ENCODE peak calls at places on chromosomes 4 and X, in five cellular contexts. One of them, this sample, is unnamed.

GRCh38 chr4:187504974-187505797 is 490.4 kb upstream of the ZFP42 start:
- DNase-seq in pulmonary artery endothelial cell: no peak
- DNase-seq in COLO829: no peak
- DNase-seq in NCI-H2081: no peak
- DNase-seq in AG09309: no peak
- DNase-seq in this sample: peak

GRCh38 chrX:149950681-149951080 is 12.4 kb upstream of the EOLA2 start:
- DNase-seq in pulmonary artery endothelial cell: peak
- DNase-seq in COLO829: peak
- DNase-seq in NCI-H2081: no peak
- DNase-seq in AG09309: peak
- DNase-seq in this sample: peak

GRCh38 chrX:139834879-139835278 is 98.0 kb downstream of the ATP11C start:
- DNase-seq in pulmonary artery endothelial cell: no peak
- DNase-seq in COLO829: no peak
- DNase-seq in NCI-H2081: no peak
- DNase-seq in AG09309: no peak
- DNase-seq in this sample: peak

GRCh38 chrX:14095702-14096101 is 66.0 kb upstream of the GEMIN8 start:
- DNase-seq in pulmonary artery endothelial cell: peak
- DNase-seq in COLO829: peak
- DNase-seq in NCI-H2081: no peak
- DNase-seq in AG09309: peak
- DNase-seq in this sample: peak

GRCh38 chr4:3640587-3640962 is 108.4 kb upstream of the LRPAP1 start:
- DNase-seq in pulmonary artery endothelial cell: no peak
- DNase-seq in COLO829: peak
- DNase-seq in NCI-H2081: no peak
- DNase-seq in AG09309: no peak
- DNase-seq in this sample: peak

GRCh38 chrX:40199704-40200103 is 101.9 kb upstream of the BCOR start:
- DNase-seq in pulmonary artery endothelial cell: no peak
- DNase-seq in COLO829: no peak
- DNase-seq in NCI-H2081: no peak
- DNase-seq in AG09309: no peak
- DNase-seq in this sample: no peak

GRCh38 chr4:183828839-183829238 is 76.3 kb upstream of the STOX2 start:
- DNase-seq in pulmonary artery endothelial cell: no peak
- DNase-seq in COLO829: no peak
- DNase-seq in NCI-H2081: no peak
- DNase-seq in AG09309: no peak
- DNase-seq in this sample: no peak

GRCh38 chr4:188432328-188432727 is 293.1 kb downstream of the TRIML1 start:
- DNase-seq in pulmonary artery endothelial cell: no peak
- DNase-seq in COLO829: no peak
- DNase-seq in NCI-H2081: no peak
- DNase-seq in AG09309: no peak
- DNase-seq in this sample: no peak

GRCh38 chr4:179165339-179165738 is 1723.1 kb upstream of the AGA start:
- DNase-seq in pulmonary artery endothelial cell: no peak
- DNase-seq in COLO829: no peak
- DNase-seq in NCI-H2081: no peak
- DNase-seq in AG09309: no peak
- DNase-seq in this sample: no peak

GRCh38 chr4:80393970-80394250 is 58.4 kb downstream of the CFAP299 start:
- DNase-seq in pulmonary artery endothelial cell: no peak
- DNase-seq in COLO829: no peak
- DNase-seq in NCI-H2081: no peak
- DNase-seq in AG09309: no peak
- DNase-seq in this sample: no peak

GRCh38 chr4:86670739-86671138 is 76.6 kb downstream of the PTPN13 start:
- DNase-seq in pulmonary artery endothelial cell: no peak
- DNase-seq in COLO829: no peak
- DNase-seq in NCI-H2081: no peak
- DNase-seq in AG09309: peak
- DNase-seq in this sample: peak

GRCh38 chr4:168636506-168637176 is 139.8 kb downstream of the PALLD start:
- DNase-seq in pulmonary artery endothelial cell: no peak
- DNase-seq in COLO829: no peak
- DNase-seq in NCI-H2081: no peak
- DNase-seq in AG09309: no peak
- DNase-seq in this sample: peak

GRCh38 chrX:2492536-2493218 is 8.1 kb downstream of the DHRSX start:
- DNase-seq in pulmonary artery endothelial cell: no peak
- DNase-seq in COLO829: no peak
- DNase-seq in NCI-H2081: no peak
- DNase-seq in AG09309: no peak
- DNase-seq in this sample: no peak

GRCh38 chrX:101415180-101416130 is 7.4 kb downstream of the HNRNPH2 start:
- DNase-seq in pulmonary artery endothelial cell: peak
- DNase-seq in COLO829: peak
- DNase-seq in NCI-H2081: peak
- DNase-seq in AG09309: peak
- DNase-seq in this sample: peak

GRCh38 chrX:68945603-68946228 is 116.9 kb downstream of the EFNB1 start:
- DNase-seq in pulmonary artery endothelial cell: no peak
- DNase-seq in COLO829: no peak
- DNase-seq in NCI-H2081: no peak
- DNase-seq in AG09309: no peak
- DNase-seq in this sample: peak

This sample was measured in fibroblast of villous mesenchyme.